ENCODE peak calls at places on chromosomes 16 and 17, in ten cellular contexts. P is B cell; X is WERI-Rb-1; A is MM.1S; R is activated T-helper 2 cell treated with anti-CD3 and anti-CD28 coated beads, Interferon-gamma antibody, Interleukin-2, Interleukin-4, amounts not matched to agents 10 μg/mL and 5 μg/mL and 100 μg/mL, durations not matched to agents 14 hours and 24 hours and 36 hours; F is stimulated activated CD8-positive, alpha-beta memory T cell treated with anti-CD3 and anti-CD28 coated beads, Interleukin-4, amount 100 ng/mL, for 1 hour; K is testis; E is stimulated activated CD4-positive, alpha-beta T cell treated with anti-CD3 and anti-CD28 coated beads, Interleukin-4, amount 100 ng/mL, for 1 hour; Q is activated CD4-positive, alpha-beta T cell treated with anti-CD3 and anti-CD28 coated beads for 48 hours; V is pancreas. O is an unnamed sample.

GRCh38 chr16:65002265-65002664 is 119.6 kb downstream of the CDH11 start:
- DNase-seq in P (no peak), X (no peak), A (no peak), R (no peak), F (no peak), K (no peak), E (no peak), Q (no peak), V (no peak), O (no peak)

GRCh38 chr17:19645608-19646250 is 2.8 kb upstream of the ALDH3A2 start:
- DNase-seq in P (no peak), X (peak), A (peak), R (peak), F (peak), K (peak), E (peak), Q (peak), V (no peak), O (peak)

GRCh38 chr16:66267287-66268137 is 99.0 kb upstream of the CDH5 start:
- DNase-seq in P (no peak), X (no peak), A (no peak), R (no peak), F (no peak), K (no peak), E (no peak), Q (no peak), V (no peak), O (no peak)

GRCh38 chr17:19456016-19456927 is 45.2 kb downstream of the RNF112 start:
- DNase-seq in P (no peak), X (no peak), A (no peak), R (no peak), F (no peak), K (no peak), E (no peak), Q (no peak), V (no peak), O (no peak)

GRCh38 chr17:68197091-68197996 is 50.5 kb upstream of the AMZ2 start:
- DNase-seq in P (peak), X (peak), A (no peak), R (no peak), F (no peak), K (no peak), E (peak), Q (peak), V (no peak), O (no peak)

GRCh38 chr17:81558115-81558468 is 5.9 kb upstream of the FAAP100 start:
- DNase-seq in P (no peak), X (no peak), A (no peak), R (no peak), F (no peak), K (no peak), E (no peak), Q (no peak), V (no peak), O (no peak)

GRCh38 chr16:2429771-2430663 is 770 bp downstream of the CCNF start:
- DNase-seq in P (no peak), X (no peak), A (peak), R (no peak), F (no peak), K (peak), E (no peak), Q (no peak), V (no peak), O (no peak)

GRCh38 chr17:19812407-19812806 is 55.3 kb downstream of the ULK2 start:
- DNase-seq in P (no peak), X (peak), A (no peak), R (no peak), F (no peak), K (no peak), E (no peak), Q (no peak), V (no peak), O (no peak)

GRCh38 chr17:5861849-5862248 is 208.3 kb upstream of the WSCD1 start:
- DNase-seq in P (no peak), X (no peak), A (no peak), R (no peak), F (no peak), K (no peak), E (no peak), Q (no peak), V (no peak), O (no peak)

GRCh38 chr17:27533874-27534815 is 77.9 kb downstream of the KSR1 start:
- DNase-seq in P (no peak), X (peak), A (no peak), R (no peak), F (no peak), K (no peak), E (no peak), Q (no peak), V (no peak), O (no peak)

GRCh38 chr17:8375738-8376259 is 705 bp downstream of the KRABD2 start:
- DNase-seq in P (no peak), X (no peak), A (no peak), R (no peak), F (no peak), K (no peak), E (no peak), Q (no peak), V (no peak), O (no peak)

GRCh38 chr16:2985893-2986355 is 5.7 kb upstream of the PKMYT1 start:
- DNase-seq in P (no peak), X (no peak), A (no peak), R (no peak), F (no peak), K (no peak), E (no peak), Q (no peak), V (peak), O (no peak)

GRCh38 chr17:55598495-55598894 is 87.2 kb upstream of the SMIM36 start:
- DNase-seq in P (no peak), X (no peak), A (no peak), R (no peak), F (no peak), K (no peak), E (no peak), Q (no peak), V (no peak), O (no peak)

GRCh38 chr17:45287526-45288264 is 25.8 kb upstream of the SPATA32 start:
- DNase-seq in P (no peak), X (peak), A (no peak), R (no peak), F (no peak), K (no peak), E (no peak), Q (no peak), V (no peak), O (no peak)

GRCh38 chr17:57902800-57903759 is 52.1 kb downstream of the CUEDC1 start:
- DNase-seq in P (no peak), X (no peak), A (peak), R (no peak), F (no peak), K (peak), E (no peak), Q (no peak), V (peak), O (peak)

GRCh38 chr16:6977291-6977690 is 355.4 kb upstream of the RBFOX1 start:
- DNase-seq in P (no peak), X (no peak), A (no peak), R (no peak), F (no peak), K (no peak), E (no peak), Q (no peak), V (no peak), O (no peak)

GRCh38 chr16:53131050-53131362 is 76.2 kb downstream of the CHD9 start:
- DNase-seq in P (no peak), X (no peak), A (no peak), R (peak), F (no peak), K (no peak), E (no peak), Q (no peak), V (no peak), O (no peak)

GRCh38 chr16:3712830-3713476 is 4.4 kb downstream of the TRAP1 start:
- DNase-seq in P (no peak), X (no peak), A (no peak), R (no peak), F (no peak), K (no peak), E (no peak), Q (no peak), V (peak), O (no peak)

GRCh38 chr17:77521076-77521475 is 380.3 kb downstream of the SEC14L1 start:
- DNase-seq in P (no peak), X (no peak), A (no peak), R (no peak), F (no peak), K (no peak), E (no peak), Q (no peak), V (no peak), O (no peak)

GRCh38 chr17:42284020-42284369 is 4.3 kb upstream of the STAT5A start:
- DNase-seq in P (no peak), X (peak), A (no peak), R (no peak), F (no peak), K (peak), E (no peak), Q (no peak), V (no peak), O (no peak)

GRCh38 chr17:1649844-1650409 is at the start of gene RILP:
- DNase-seq in P (no peak), X (peak), A (peak), R (no peak), F (no peak), K (peak), E (no peak), Q (peak), V (peak), O (peak)

O was measured in lower lobe of right lung.